ENCODE peak calls at places on chromosomes 6 and 20, in ten cellular contexts. F, D, E, U, T, L, P, W, Z and A are unnamed samples.

GRCh38 chr6:154241570-154241969 is 115.0 kb downstream of the IPCEF1 start:
- DNase-seq in F (no peak), D (no peak), E (no peak), U (no peak), T (no peak), L (no peak), P (no peak), W (no peak), Z (no peak), A (no peak)

GRCh38 chr20:19254086-19254821 is 41.8 kb downstream of the SLC24A3 start:
- DNase-seq in F (no peak), D (no peak), E (no peak), U (no peak), T (no peak), L (no peak), P (no peak), W (no peak), Z (no peak), A (no peak)

GRCh38 chr20:19453781-19454310 is 241.4 kb downstream of the SLC24A3 start:
- DNase-seq in F (no peak), D (no peak), E (peak), U (no peak), T (no peak), L (no peak), P (no peak), W (no peak), Z (no peak), A (no peak)

GRCh38 chr6:108115598-108116058 is 41.1 kb upstream of the OSTM1 start:
- DNase-seq in F (no peak), D (no peak), E (peak), U (no peak), T (peak), L (no peak), P (no peak), W (peak), Z (no peak), A (no peak)

GRCh38 chr6:113903666-113904330 is 46.7 kb downstream of the MARCKS start:
- DNase-seq in F (no peak), D (no peak), E (no peak), U (peak), T (no peak), L (no peak), P (no peak), W (no peak), Z (no peak), A (no peak)

GRCh38 chr6:31575335-31575901 is at the start of gene TNF:
- DNase-seq in F (peak), D (no peak), E (no peak), U (peak), T (peak), L (no peak), P (no peak), W (peak), Z (peak), A (no peak)

GRCh38 chr6:119627908-119628669 is 278.5 kb upstream of the MAN1A1 start:
- DNase-seq in F (no peak), D (no peak), E (peak), U (no peak), T (no peak), L (no peak), P (no peak), W (no peak), Z (no peak), A (peak)

GRCh38 chr6:82144852-82145332 is 102.7 kb downstream of the IBTK start:
- DNase-seq in F (no peak), D (no peak), E (peak), U (peak), T (peak), L (no peak), P (peak), W (peak), Z (no peak), A (peak)

GRCh38 chr6:5498579-5498899 is 237.2 kb downstream of the FARS2 start:
- DNase-seq in F (no peak), D (no peak), E (no peak), U (no peak), T (no peak), L (no peak), P (no peak), W (no peak), Z (no peak), A (no peak)

GRCh38 chr6:41489284-41489851 is 56.8 kb upstream of the FOXP4 start:
- DNase-seq in F (no peak), D (no peak), E (no peak), U (no peak), T (no peak), L (no peak), P (no peak), W (peak), Z (no peak), A (no peak)

GRCh38 chr6:122432816-122433215 is 33.4 kb downstream of the HSF2 start:
- DNase-seq in F (no peak), D (no peak), E (no peak), U (no peak), T (no peak), L (no peak), P (peak), W (no peak), Z (no peak), A (no peak)

GRCh38 chr6:145627451-145627850 is 107.9 kb downstream of the EPM2A start:
- DNase-seq in F (no peak), D (no peak), E (peak), U (no peak), T (no peak), L (no peak), P (no peak), W (no peak), Z (no peak), A (no peak)

GRCh38 chr20:43028470-43028869 is 161.2 kb downstream of the PTPRT start:
- DNase-seq in F (no peak), D (no peak), E (no peak), U (no peak), T (no peak), L (no peak), P (no peak), W (no peak), Z (no peak), A (no peak)

GRCh38 chr6:111555041-111555440 is 50.6 kb downstream of the TRAF3IP2 start:
- DNase-seq in F (no peak), D (no peak), E (no peak), U (no peak), T (no peak), L (no peak), P (peak), W (no peak), Z (no peak), A (no peak)

GRCh38 chr6:4487538-4487937 is 288.7 kb upstream of the CDYL start:
- DNase-seq in F (no peak), D (no peak), E (no peak), U (no peak), T (no peak), L (no peak), P (no peak), W (no peak), Z (no peak), A (peak)

GRCh38 chr20:12355185-12355584 is 437.5 kb downstream of the BTBD3 start:
- DNase-seq in F (no peak), D (no peak), E (no peak), U (no peak), T (no peak), L (no peak), P (no peak), W (no peak), Z (no peak), A (no peak)

GRCh38 chr20:37490670-37491350 is 30.2 kb upstream of the NNAT start:
- DNase-seq in F (no peak), D (no peak), E (no peak), U (no peak), T (no peak), L (no peak), P (no peak), W (no peak), Z (no peak), A (no peak)

GRCh38 chr6:126267621-126268020 is 72.3 kb upstream of the CENPW start:
- DNase-seq in F (no peak), D (no peak), E (no peak), U (no peak), T (no peak), L (no peak), P (no peak), W (no peak), Z (no peak), A (no peak)

GRCh38 chr6:7881765-7882500 is 28.7 kb downstream of the TXNDC5 start:
- DNase-seq in F (no peak), D (no peak), E (no peak), U (no peak), T (no peak), L (no peak), P (no peak), W (no peak), Z (no peak), A (peak)

GRCh38 chr6:79377047-79377446 is 142.6 kb upstream of the HMGN3 start:
- DNase-seq in F (no peak), D (no peak), E (no peak), U (no peak), T (no peak), L (no peak), P (no peak), W (no peak), Z (no peak), A (peak)

GRCh38 chr6:8536122-8536521 is 100.8 kb upstream of the SLC35B3 start:
- DNase-seq in F (no peak), D (no peak), E (no peak), U (no peak), T (no peak), L (no peak), P (no peak), W (no peak), Z (no peak), A (no peak)

GRCh38 chr6:1930356-1930755 is 315.0 kb downstream of the GMDS start:
- DNase-seq in F (no peak), D (no peak), E (no peak), U (no peak), T (no peak), L (no peak), P (no peak), W (no peak), Z (no peak), A (no peak)

GRCh38 chr6:111975501-111975900 is 78.4 kb upstream of the CCN6 start:
- DNase-seq in F (no peak), D (no peak), E (no peak), U (no peak), T (no peak), L (no peak), P (no peak), W (no peak), Z (no peak), A (no peak)

GRCh38 chr6:8080338-8081151 is 16.4 kb upstream of the BLOC1S5 start:
- DNase-seq in F (no peak), D (no peak), E (no peak), U (no peak), T (peak), L (no peak), P (no peak), W (no peak), Z (no peak), A (peak)

GRCh38 chr20:20241966-20242365 is 125.9 kb upstream of the INSM1 start:
- DNase-seq in F (no peak), D (no peak), E (no peak), U (no peak), T (no peak), L (no peak), P (no peak), W (no peak), Z (no peak), A (no peak)

GRCh38 chr6:49546371-49546770 is 4.1 kb upstream of the C6orf141 start:
- DNase-seq in F (no peak), D (no peak), E (no peak), U (no peak), T (no peak), L (no peak), P (no peak), W (no peak), Z (no peak), A (no peak)

GRCh38 chr6:36054415-36054814 is 26.8 kb downstream of the MAPK14 start:
- DNase-seq in F (no peak), D (no peak), E (no peak), U (no peak), T (no peak), L (no peak), P (no peak), W (no peak), Z (no peak), A (no peak)

GRCh38 chr6:42627674-42628073 is 63.8 kb downstream of the UBR2 start:
- DNase-seq in F (no peak), D (no peak), E (no peak), U (no peak), T (no peak), L (no peak), P (no peak), W (no peak), Z (no peak), A (no peak)